ENCODE peak calls at places on chromosomes 13 and 19, in eight cellular contexts. One of them, this sample, is unnamed. For H3K4me1, the result is how much of the 10 kb centered on the place peaks cover.

GRCh38 chr19:28586501-28586900 is 626.5 kb downstream of the UQCRFS1 start:
- DNase-seq in pancreas: no peak
- DNase-seq in cardiac muscle cell: peak
- DNase-seq in CD8-positive, alpha-beta T cell: no peak
- DNase-seq in breast epithelium: no peak
- DNase-seq in mucosa of descending colon: no peak
- DNase-seq in keratinocyte: no peak
- DNase-seq in neuronal stem cell: no peak
- DNase-seq in this sample: no peak

GRCh38 chr13:32309812-32310706 is 5.1 kb downstream of the ZAR1L start:
- DNase-seq in neuronal stem cell: peak
- DNase-seq in keratinocyte: no peak
- DNase-seq in cardiac muscle cell: peak
- DNase-seq in breast epithelium: no peak
- DNase-seq in pancreas: no peak
- DNase-seq in mucosa of descending colon: no peak
- DNase-seq in CD8-positive, alpha-beta T cell: no peak
- DNase-seq in this sample: no peak

GRCh38 chr19:41325640-41325946 is 15.6 kb downstream of the CCDC97 start:
- DNase-seq in neuronal stem cell: no peak
- DNase-seq in cardiac muscle cell: no peak
- DNase-seq in keratinocyte: no peak
- DNase-seq in pancreas: no peak
- DNase-seq in breast epithelium: no peak
- DNase-seq in CD8-positive, alpha-beta T cell: no peak
- DNase-seq in mucosa of descending colon: no peak
- DNase-seq in this sample: no peak

GRCh38 chr13:48892311-48892710 is 83.4 kb upstream of the FNDC3A start:
- DNase-seq in neuronal stem cell: no peak
- DNase-seq in mucosa of descending colon: no peak
- DNase-seq in cardiac muscle cell: no peak
- DNase-seq in keratinocyte: peak
- DNase-seq in CD8-positive, alpha-beta T cell: no peak
- DNase-seq in breast epithelium: no peak
- DNase-seq in pancreas: no peak
- DNase-seq in this sample: no peak

GRCh38 chr13:53694814-53695533 is 666.4 kb downstream of the OLFM4 start:
- DNase-seq in pancreas: no peak
- DNase-seq in cardiac muscle cell: no peak
- DNase-seq in breast epithelium: no peak
- DNase-seq in CD8-positive, alpha-beta T cell: no peak
- DNase-seq in neuronal stem cell: no peak
- DNase-seq in mucosa of descending colon: no peak
- DNase-seq in keratinocyte: no peak
- DNase-seq in this sample: no peak

GRCh38 chr13:88729605-88730004 is 1058.4 kb downstream of the SLITRK5 start:
- DNase-seq in neuronal stem cell: no peak
- DNase-seq in cardiac muscle cell: no peak
- DNase-seq in breast epithelium: no peak
- DNase-seq in keratinocyte: no peak
- DNase-seq in mucosa of descending colon: no peak
- DNase-seq in CD8-positive, alpha-beta T cell: no peak
- DNase-seq in pancreas: no peak
- DNase-seq in this sample: no peak

GRCh38 chr13:105735269-105735668 is 800.2 kb downstream of the EFNB2 start:
- DNase-seq in breast epithelium: no peak
- DNase-seq in pancreas: no peak
- DNase-seq in keratinocyte: no peak
- DNase-seq in cardiac muscle cell: no peak
- DNase-seq in CD8-positive, alpha-beta T cell: no peak
- DNase-seq in mucosa of descending colon: no peak
- DNase-seq in neuronal stem cell: no peak
- DNase-seq in this sample: no peak

GRCh38 chr13:41835871-41836270 is 125.0 kb downstream of the VWA8 start:
- DNase-seq in neuronal stem cell: no peak
- DNase-seq in cardiac muscle cell: no peak
- DNase-seq in keratinocyte: no peak
- DNase-seq in breast epithelium: no peak
- DNase-seq in mucosa of descending colon: no peak
- DNase-seq in CD8-positive, alpha-beta T cell: no peak
- DNase-seq in pancreas: no peak
- DNase-seq in this sample: no peak

GRCh38 chr19:28037186-28037585 is 1175.8 kb downstream of the UQCRFS1 start:
- DNase-seq in cardiac muscle cell: no peak
- DNase-seq in keratinocyte: no peak
- DNase-seq in pancreas: no peak
- DNase-seq in neuronal stem cell: no peak
- DNase-seq in mucosa of descending colon: no peak
- DNase-seq in breast epithelium: no peak
- DNase-seq in CD8-positive, alpha-beta T cell: no peak
- DNase-seq in this sample: no peak

GRCh38 chr19:28463493-28464053 is 749.4 kb downstream of the UQCRFS1 start:
- DNase-seq in keratinocyte: no peak
- DNase-seq in mucosa of descending colon: no peak
- DNase-seq in neuronal stem cell: no peak
- DNase-seq in pancreas: no peak
- DNase-seq in cardiac muscle cell: no peak
- DNase-seq in CD8-positive, alpha-beta T cell: no peak
- DNase-seq in breast epithelium: no peak
- DNase-seq in this sample: no peak

GRCh38 chr13:19601749-19602725 is 31.4 kb upstream of the MPHOSPH8 start:
- DNase-seq in mucosa of descending colon: peak
- DNase-seq in keratinocyte: no peak
- DNase-seq in breast epithelium: no peak
- DNase-seq in pancreas: peak
- DNase-seq in neuronal stem cell: peak
- DNase-seq in CD8-positive, alpha-beta T cell: peak
- DNase-seq in cardiac muscle cell: peak
- DNase-seq in this sample: peak

GRCh38 chr19:42295831-42296525 is 6.0 kb upstream of the PRR19 start:
- DNase-seq in cardiac muscle cell: peak
- DNase-seq in CD8-positive, alpha-beta T cell: peak
- DNase-seq in breast epithelium: peak
- DNase-seq in mucosa of descending colon: peak
- DNase-seq in neuronal stem cell: peak
- DNase-seq in keratinocyte: no peak
- DNase-seq in pancreas: peak
- DNase-seq in this sample: peak

GRCh38 chr19:10416380-10417257 is 3.7 kb upstream of the PDE4A start:
- DNase-seq in CD8-positive, alpha-beta T cell: peak
- DNase-seq in breast epithelium: peak
- DNase-seq in keratinocyte: no peak
- DNase-seq in pancreas: peak
- DNase-seq in mucosa of descending colon: peak
- DNase-seq in cardiac muscle cell: peak
- DNase-seq in neuronal stem cell: peak
- DNase-seq in this sample: peak

GRCh38 chr19:10419200-10419645 is 1.1 kb upstream of the PDE4A start:
- DNase-seq in keratinocyte: no peak
- DNase-seq in cardiac muscle cell: no peak
- DNase-seq in mucosa of descending colon: no peak
- DNase-seq in breast epithelium: no peak
- DNase-seq in pancreas: no peak
- DNase-seq in CD8-positive, alpha-beta T cell: no peak
- DNase-seq in neuronal stem cell: no peak
- DNase-seq in this sample: no peak

GRCh38 chr19:10417598-10418280 is 2.6 kb upstream of the PDE4A start:
- DNase-seq in mucosa of descending colon: no peak
- DNase-seq in pancreas: no peak
- DNase-seq in keratinocyte: no peak
- DNase-seq in neuronal stem cell: no peak
- DNase-seq in cardiac muscle cell: peak
- DNase-seq in breast epithelium: no peak
- DNase-seq in CD8-positive, alpha-beta T cell: no peak
- DNase-seq in this sample: no peak

GRCh38 chr19:10419646-10420443 is 493 bp upstream of the PDE4A start:
- DNase-seq in cardiac muscle cell: peak
- DNase-seq in keratinocyte: no peak
- DNase-seq in neuronal stem cell: peak
- DNase-seq in mucosa of descending colon: no peak
- DNase-seq in CD8-positive, alpha-beta T cell: no peak
- DNase-seq in pancreas: no peak
- DNase-seq in breast epithelium: no peak
- DNase-seq in this sample: peak

DNA sequence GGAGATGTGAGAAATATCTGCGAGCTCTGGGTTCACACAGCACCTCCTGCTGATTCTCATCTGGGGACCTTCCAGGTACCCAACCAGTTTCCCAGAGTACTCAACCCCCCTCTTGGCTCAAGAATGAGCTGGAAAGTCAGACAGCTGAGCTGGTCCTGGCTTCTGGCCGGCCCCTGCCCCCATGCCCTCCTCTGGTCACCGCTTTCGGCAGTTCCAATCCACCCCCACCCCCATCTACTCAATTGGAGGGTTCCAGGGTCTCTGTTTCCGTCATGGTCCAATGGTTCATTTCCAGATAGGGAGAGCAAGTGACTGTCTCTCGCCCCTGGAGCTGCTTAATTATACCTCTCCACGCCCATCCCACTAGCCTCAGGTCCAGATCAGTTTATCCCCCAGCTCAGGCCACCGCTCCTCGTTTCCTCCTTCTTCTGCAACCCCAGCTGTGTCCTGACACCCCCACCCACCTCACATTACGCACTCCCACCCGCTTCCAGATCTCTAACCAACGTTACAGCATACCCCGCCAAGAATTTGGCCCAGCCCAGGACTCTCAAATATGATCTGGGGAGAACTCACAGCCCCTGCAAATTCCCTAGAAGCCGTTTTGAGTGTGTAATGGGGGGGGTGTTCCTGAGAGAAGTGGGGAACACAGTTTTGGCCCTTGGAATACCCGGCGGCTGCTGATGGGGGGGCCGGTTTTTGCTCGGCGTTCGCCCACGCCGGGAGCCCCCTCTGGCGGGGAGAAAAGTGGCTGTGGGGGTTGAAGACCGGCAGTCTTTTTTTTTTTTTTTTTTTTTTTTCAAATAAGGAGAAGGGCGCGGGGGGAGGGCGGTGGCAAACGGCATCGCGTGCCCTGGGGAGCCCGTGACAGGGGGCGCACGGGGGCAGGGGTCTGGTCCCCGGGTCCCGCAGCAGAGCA is 1.8 kb upstream of the PDE4A start:
- DNase-seq in breast epithelium: no peak
- DNase-seq in pancreas: no peak
- DNase-seq in neuronal stem cell: peak
- DNase-seq in cardiac muscle cell: peak
- DNase-seq in CD8-positive, alpha-beta T cell: no peak
- DNase-seq in keratinocyte: no peak
- DNase-seq in mucosa of descending colon: no peak
- DNase-seq in this sample: no peak
- H3K4me1 ChIP-seq in breast epithelium: under half
- H3K4me1 ChIP-seq in pancreas: under half
- H3K4me1 ChIP-seq in neuronal stem cell: under half
- H3K4me1 ChIP-seq in cardiac muscle cell: under half
- H3K4me1 ChIP-seq in CD8-positive, alpha-beta T cell: half or more
- H3K4me1 ChIP-seq in keratinocyte: under half
- H3K4me1 ChIP-seq in mucosa of descending colon: under half
- H3K4me1 ChIP-seq in this sample: under half

DNA sequence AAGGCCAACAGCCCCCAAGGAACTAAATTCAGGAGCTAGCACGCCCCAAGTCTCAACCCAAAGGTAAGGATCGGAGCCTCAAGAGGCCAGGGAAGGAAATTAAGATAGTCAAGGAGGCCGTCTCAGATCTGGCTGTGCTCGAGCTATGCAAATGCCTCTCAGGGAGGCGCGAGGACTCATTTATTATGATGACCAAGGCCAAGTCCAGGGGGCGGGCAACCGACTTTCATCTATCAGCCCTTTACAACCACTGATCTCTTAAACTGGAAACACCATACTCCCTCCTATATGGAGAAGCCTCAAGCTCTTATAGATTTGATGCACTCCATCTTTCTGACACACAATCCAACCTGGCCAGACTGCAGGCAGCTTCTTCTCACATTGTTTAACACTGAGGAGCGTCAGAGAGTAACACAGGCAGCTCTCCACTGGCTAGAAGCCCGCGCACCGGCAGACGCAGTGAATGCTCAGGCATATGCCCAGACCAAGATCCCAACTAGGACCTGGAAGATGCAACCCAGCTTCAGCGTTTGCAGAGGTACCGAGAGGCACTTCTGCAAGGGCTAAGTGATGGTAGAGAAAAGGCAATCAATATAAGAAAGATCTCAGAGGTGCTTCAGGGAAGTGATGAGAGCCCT is 9.6 kb upstream of the SLC15A1 start:
- DNase-seq in breast epithelium: no peak
- DNase-seq in CD8-positive, alpha-beta T cell: no peak
- DNase-seq in keratinocyte: no peak
- DNase-seq in cardiac muscle cell: no peak
- DNase-seq in neuronal stem cell: no peak
- DNase-seq in mucosa of descending colon: no peak
- DNase-seq in pancreas: no peak
- DNase-seq in this sample: no peak
- H3K4me1 ChIP-seq in breast epithelium: under half
- H3K4me1 ChIP-seq in CD8-positive, alpha-beta T cell: under half
- H3K4me1 ChIP-seq in keratinocyte: under half
- H3K4me1 ChIP-seq in cardiac muscle cell: under half
- H3K4me1 ChIP-seq in neuronal stem cell: under half
- H3K4me1 ChIP-seq in mucosa of descending colon: under half
- H3K4me1 ChIP-seq in pancreas: under half
- H3K4me1 ChIP-seq in this sample: under half

GRCh38 chr19:13885826-13886365 is 9.0 kb downstream of the NANOS3 start:
- DNase-seq in neuronal stem cell: no peak
- DNase-seq in keratinocyte: no peak
- DNase-seq in mucosa of descending colon: no peak
- DNase-seq in pancreas: no peak
- DNase-seq in cardiac muscle cell: no peak
- DNase-seq in breast epithelium: no peak
- DNase-seq in CD8-positive, alpha-beta T cell: no peak
- DNase-seq in this sample: no peak

GRCh38 chr19:13887529-13887928 is 10.6 kb downstream of the NANOS3 start:
- DNase-seq in keratinocyte: no peak
- DNase-seq in CD8-positive, alpha-beta T cell: no peak
- DNase-seq in pancreas: no peak
- DNase-seq in mucosa of descending colon: no peak
- DNase-seq in neuronal stem cell: no peak
- DNase-seq in breast epithelium: no peak
- DNase-seq in cardiac muscle cell: no peak
- DNase-seq in this sample: no peak

GRCh38 chr19:13887039-13887438 is 10.1 kb downstream of the NANOS3 start:
- DNase-seq in pancreas: no peak
- DNase-seq in keratinocyte: no peak
- DNase-seq in breast epithelium: no peak
- DNase-seq in CD8-positive, alpha-beta T cell: no peak
- DNase-seq in mucosa of descending colon: peak
- DNase-seq in cardiac muscle cell: no peak
- DNase-seq in neuronal stem cell: no peak
- DNase-seq in this sample: no peak

GRCh38 chr19:13890136-13890535 is 13.2 kb downstream of the NANOS3 start:
- DNase-seq in pancreas: no peak
- DNase-seq in breast epithelium: no peak
- DNase-seq in mucosa of descending colon: no peak
- DNase-seq in keratinocyte: no peak
- DNase-seq in CD8-positive, alpha-beta T cell: no peak
- DNase-seq in neuronal stem cell: no peak
- DNase-seq in cardiac muscle cell: no peak
- DNase-seq in this sample: no peak

GRCh38 chr19:13888281-13888680 is 11.3 kb downstream of the NANOS3 start:
- DNase-seq in breast epithelium: no peak
- DNase-seq in pancreas: no peak
- DNase-seq in mucosa of descending colon: peak
- DNase-seq in CD8-positive, alpha-beta T cell: no peak
- DNase-seq in cardiac muscle cell: no peak
- DNase-seq in neuronal stem cell: no peak
- DNase-seq in keratinocyte: no peak
- DNase-seq in this sample: no peak
- H3K4me1 ChIP-seq in breast epithelium: under half
- H3K4me1 ChIP-seq in pancreas: under half
- H3K4me1 ChIP-seq in mucosa of descending colon: under half
- H3K4me1 ChIP-seq in CD8-positive, alpha-beta T cell: under half
- H3K4me1 ChIP-seq in cardiac muscle cell: under half
- H3K4me1 ChIP-seq in neuronal stem cell: under half
- H3K4me1 ChIP-seq in keratinocyte: under half
- H3K4me1 ChIP-seq in this sample: under half

GRCh38 chr13:99991806-99992242 is 10.2 kb downstream of the ZIC2 start:
- DNase-seq in mucosa of descending colon: no peak
- DNase-seq in cardiac muscle cell: no peak
- DNase-seq in neuronal stem cell: peak
- DNase-seq in keratinocyte: no peak
- DNase-seq in breast epithelium: no peak
- DNase-seq in CD8-positive, alpha-beta T cell: no peak
- DNase-seq in pancreas: no peak
- DNase-seq in this sample: no peak
- H3K4me1 ChIP-seq in mucosa of descending colon: under half
- H3K4me1 ChIP-seq in cardiac muscle cell: under half
- H3K4me1 ChIP-seq in neuronal stem cell: under half
- H3K4me1 ChIP-seq in keratinocyte: under half
- H3K4me1 ChIP-seq in breast epithelium: under half
- H3K4me1 ChIP-seq in CD8-positive, alpha-beta T cell: under half
- H3K4me1 ChIP-seq in pancreas: under half
- H3K4me1 ChIP-seq in this sample: under half

This sample was measured in testis.